ENCODE peak calls at places on chromosomes 4 and X, in six cellular contexts. D is lower lobe of right lung, B is esophagus squamous epithelium, C is OCI-LY7, L is neural progenitor cell, V is endodermal cell. I is an unnamed sample.

GRCh38 chr4:5712931-5713330 is 1.9 kb downstream of the EVC start:
- DNase-seq in D (no peak), B (no peak), C (no peak), L (no peak), V (no peak), I (no peak)

GRCh38 chr4:29311231-29311630 is 1408.9 kb upstream of the PCDH7 start:
- DNase-seq in D (no peak), B (no peak), C (no peak), L (no peak), V (no peak), I (no peak)

GRCh38 chr4:54843106-54843505 is 185.3 kb downstream of the KIT start:
- DNase-seq in D (no peak), B (no peak), C (no peak), L (no peak), V (no peak), I (no peak)

GRCh38 chr4:73816814-73817213 is 19.7 kb upstream of the CXCL6 start:
- DNase-seq in D (no peak), B (no peak), C (no peak), L (no peak), V (no peak), I (no peak)

GRCh38 chr4:153916273-153916755 is 127.4 kb upstream of the SFRP2 start:
- DNase-seq in D (no peak), B (no peak), C (no peak), L (no peak), V (no peak), I (no peak)

GRCh38 chr4:99447079-99447478 is 11.9 kb upstream of the ADH7 start:
- DNase-seq in D (no peak), B (no peak), C (no peak), L (peak; percentile 89), V (peak; percentile 62), I (no peak)

GRCh38 chr4:169286562-169287301 is 16.0 kb upstream of the SH3RF1 start:
- DNase-seq in D (no peak), B (no peak), C (no peak), L (no peak), V (peak; percentile 61), I (no peak)

GRCh38 chrX:101462892-101463291 is 22.4 kb upstream of the ARMCX4 start:
- DNase-seq in D (no peak), B (no peak), C (peak; percentile 8), L (peak; percentile 3), V (no peak), I (no peak)

GRCh38 chrX:68999351-68999750 is 165.9 kb downstream of the PJA1 start:
- DNase-seq in D (no peak), B (no peak), C (no peak), L (no peak), V (peak; percentile 27), I (no peak)

GRCh38 chr4:38109896-38110295 is 149.7 kb downstream of the PTTG2 start:
- DNase-seq in D (no peak), B (no peak), C (no peak), L (peak; percentile 84), V (no peak), I (no peak)

GRCh38 chr4:139267301-139267700 is 12.7 kb downstream of the MGARP start:
- DNase-seq in D (no peak), B (no peak), C (no peak), L (no peak), V (no peak), I (no peak)

GRCh38 chrX:129759576-129760061 is 20.1 kb upstream of the SASH3 start:
- DNase-seq in D (peak; percentile 60), B (no peak), C (no peak), L (peak; percentile 34), V (peak; percentile 52), I (peak; percentile 30)

GRCh38 chr4:150218447-150218846 is 140.2 kb downstream of the DCLK2 start:
- DNase-seq in D (no peak), B (no peak), C (no peak), L (no peak), V (no peak), I (no peak)

GRCh38 chr4:38896940-38897339 is 29.3 kb downstream of the FAM114A1 start:
- DNase-seq in D (no peak), B (no peak), C (no peak), L (no peak), V (no peak), I (no peak)

GRCh38 chrX:13658602-13659001 is 5.7 kb downstream of the TCEANC start:
- DNase-seq in D (no peak), B (no peak), C (peak; percentile 65), L (peak; percentile 44), V (no peak), I (no peak)

DNA sequence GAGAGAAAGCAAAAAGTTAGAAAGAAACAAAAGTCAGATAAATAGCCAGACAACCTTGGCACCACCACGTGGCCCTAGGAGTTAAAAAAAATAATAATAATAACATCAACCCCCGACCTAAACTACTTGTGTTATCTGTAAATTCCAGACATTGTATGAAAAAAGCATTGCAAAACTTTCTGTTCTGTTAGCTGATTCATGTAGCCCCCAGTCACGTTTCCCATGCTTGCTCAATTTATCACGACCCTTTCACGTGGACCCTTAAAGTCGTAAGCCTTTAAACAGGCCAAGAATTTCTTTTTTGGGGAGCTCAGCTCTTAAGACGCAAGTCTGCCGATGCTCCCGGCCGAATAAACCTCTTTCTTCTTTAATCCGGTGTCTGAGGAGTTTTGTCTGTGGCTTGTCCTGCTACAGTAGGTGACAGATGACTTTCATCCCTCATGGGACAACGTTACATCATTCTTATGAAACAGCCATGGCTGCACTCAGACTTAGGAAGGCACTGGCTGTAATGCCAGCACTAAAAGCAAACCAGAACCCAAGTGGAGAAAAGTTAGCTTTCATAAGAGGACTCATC is 521 bp downstream of the ACOX3 start:
- DNase-seq in D (no peak), B (no peak), C (peak; percentile 72), L (peak; percentile 38), V (peak; percentile 74), I (no peak)
- H3K4me1 ChIP-seq in D (peaks cover 74% of the 10 kb centered on the region), B (peaks cover 85% of the 10 kb centered on the region), C (peaks cover 59% of the 10 kb centered on the region), L (peaks cover 40% of the 10 kb centered on the region), V (peaks cover 2% of the 10 kb centered on the region), I (peaks cover 80% of the 10 kb centered on the region)

DNA sequence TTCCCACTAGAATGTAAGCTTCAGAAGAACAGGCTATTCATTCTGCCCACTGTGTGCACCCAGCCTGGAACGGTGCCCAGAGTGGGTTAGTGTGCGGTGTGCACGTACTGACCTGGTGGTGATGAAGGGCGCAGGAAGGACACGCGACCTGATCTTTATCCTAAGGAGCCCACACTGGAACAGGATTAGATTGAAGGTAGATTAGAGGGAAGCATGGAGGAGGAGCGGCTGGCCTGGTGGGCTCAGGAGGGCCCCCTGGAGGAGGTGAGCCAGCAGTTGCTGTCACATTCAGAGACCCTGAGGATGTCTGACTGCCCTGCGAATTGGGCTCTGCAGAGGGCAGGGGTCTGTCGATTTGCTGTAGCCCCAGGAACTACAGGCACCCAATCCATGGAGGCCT is 73.1 kb downstream of the HTRA3 start:
- DNase-seq in D (no peak), B (no peak), C (no peak), L (peak; percentile 62), V (peak; percentile 88), I (no peak)
- TF ChIP-seq CTCF in D (no peak), B (no peak), C (peak; percentile 56), L (peak; percentile 59), V (peak; percentile 80), I (no peak)

GRCh38 chr4:107854326-107855030 is 29.7 kb downstream of the SGMS2 start:
- DNase-seq in D (no peak), B (no peak), C (no peak), L (no peak), V (no peak), I (no peak)
- H3K4me3 ChIP-seq in D (no peak overlapping the region), B (no peak overlapping the region), C (no peak overlapping the region), L (no peak overlapping the region), V (no peak overlapping the region), I (no peak overlapping the region)

DNA sequence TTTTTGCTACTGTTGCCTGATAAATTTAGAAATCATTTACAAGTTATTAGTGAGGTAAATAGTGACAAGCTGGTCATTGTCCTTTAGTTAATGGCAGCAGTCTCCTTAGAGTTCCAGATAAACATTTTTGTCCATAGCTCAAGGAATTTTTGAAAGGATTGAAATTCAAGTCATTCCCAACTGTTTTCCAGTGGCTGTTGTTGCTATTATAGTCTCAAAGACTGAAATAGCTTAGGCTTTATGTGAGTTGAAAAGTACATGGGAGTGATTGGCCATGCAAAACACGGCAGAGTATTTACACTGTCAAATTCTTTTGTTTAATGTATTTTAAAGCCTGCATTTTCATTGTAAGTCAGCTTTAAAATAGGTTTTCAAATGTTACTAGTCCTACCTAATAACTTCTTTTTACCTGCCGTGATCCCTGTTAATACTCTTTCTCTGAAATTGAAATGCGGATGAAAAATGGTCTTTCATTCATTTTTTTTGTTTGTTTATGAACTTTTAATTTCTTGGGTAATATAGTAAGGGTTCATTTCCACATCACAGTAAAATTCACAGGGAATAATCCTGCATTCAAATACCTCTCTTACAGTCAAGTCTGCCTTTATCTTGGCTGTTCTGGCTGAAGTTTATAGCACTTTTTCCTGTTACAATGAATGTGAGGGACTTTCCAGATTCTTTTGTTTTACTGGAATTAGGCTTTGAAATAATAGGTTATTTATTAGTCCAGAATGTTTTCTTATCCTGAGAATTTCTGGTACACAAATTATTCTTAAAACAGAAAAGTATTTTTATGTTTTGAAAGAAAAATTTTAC is 85.1 kb downstream of the PDLIM5 start:
- DNase-seq in D (no peak), B (no peak), C (no peak), L (peak; percentile 19), V (no peak), I (no peak)
- H3K4me1 ChIP-seq in D (peaks cover 47% of the 10 kb centered on the region), B (peaks cover 100% of the 10 kb centered on the region), C (no peaks in the 10 kb centered on the region), L (peaks cover 43% of the 10 kb centered on the region), V (peaks cover 14% of the 10 kb centered on the region), I (peaks cover 95% of the 10 kb centered on the region)

DNA sequence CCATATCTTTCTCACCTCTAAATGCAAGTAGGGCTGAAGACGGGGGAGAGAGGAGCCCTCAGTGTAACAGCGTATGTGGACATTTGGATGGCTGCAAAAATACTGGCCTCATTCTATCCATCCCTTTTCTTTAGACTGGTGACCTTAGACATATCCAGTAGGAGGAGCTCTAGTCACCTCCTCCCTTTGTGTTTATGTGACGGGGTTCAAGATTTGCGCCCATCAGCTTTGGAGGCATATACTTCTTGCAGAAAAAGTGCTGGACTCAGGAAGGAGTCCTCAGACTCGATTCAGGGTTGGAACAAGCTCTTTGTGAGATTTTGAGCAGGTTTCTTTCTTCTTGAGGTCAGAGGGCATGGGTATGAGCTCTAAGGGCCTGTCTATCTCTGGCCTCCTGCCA is 86.2 kb downstream of the MAMLD1 start:
- DNase-seq in D (no peak), B (no peak), C (no peak), L (no peak), V (no peak), I (no peak)
- TF ChIP-seq CTCF in D (no peak), B (no peak), C (peak; percentile 34), L (peak; percentile 28), V (peak; percentile 53), I (no peak)

GRCh38 chrX:88526385-88526784 is 220.6 kb upstream of the CPXCR1 start:
- DNase-seq in D (no peak), B (no peak), C (no peak), L (no peak), V (no peak), I (no peak)
- H3K4me3 ChIP-seq in D (no peak overlapping the region), B (no peak overlapping the region), C (no peak overlapping the region), L (no peak overlapping the region), V (no peak overlapping the region), I (no peak overlapping the region)

DNA sequence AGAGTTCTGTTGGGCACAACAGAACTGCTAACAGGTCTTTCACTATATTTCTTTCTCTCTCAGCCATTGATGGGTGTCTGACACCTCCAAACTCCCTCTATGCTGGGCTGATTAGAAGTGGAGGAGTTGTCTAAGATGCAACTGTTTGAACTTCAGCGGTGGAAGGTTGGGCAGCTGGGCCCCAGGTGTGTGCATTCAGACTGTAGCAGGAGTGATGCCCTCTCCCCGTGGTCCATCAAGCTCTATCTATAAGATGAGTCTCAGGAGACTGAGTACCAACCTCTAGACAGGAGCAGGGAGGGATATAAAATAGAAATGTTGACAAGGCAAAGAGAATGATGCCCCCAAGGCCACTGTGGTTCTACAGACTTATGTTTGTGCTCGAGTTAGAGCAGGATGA is 28.1 kb upstream of the CHRNA9 start:
- DNase-seq in D (no peak), B (no peak), C (peak; percentile 60), L (no peak), V (no peak), I (no peak)
- H3K4me1 ChIP-seq in D (peaks cover 32% of the 10 kb centered on the region), B (peaks cover 37% of the 10 kb centered on the region), C (peaks cover 75% of the 10 kb centered on the region), L (peaks cover 16% of the 10 kb centered on the region), V (no peaks in the 10 kb centered on the region), I (no peaks in the 10 kb centered on the region)

I was measured in heart right ventricle.